ENCODE peak calls at places on chromosomes 1 and 21, in five cellular contexts. One of them, this sample, is unnamed. For H3K4me1, the result is how much of the 10 kb centered on the place peaks cover.

GRCh38 chr21:40507978-40508377 is 339.0 kb downstream of the DSCAM start:
- DNase-seq in lower lobe of right lung: no peak
- DNase-seq in left ventricle myocardium inferior: no peak
- DNase-seq in HCT116: no peak
- DNase-seq in GM23248: no peak
- DNase-seq in this sample: peak

GRCh38 chr1:156102634-156103511 is 11.6 kb upstream of the LMNA start:
- DNase-seq in lower lobe of right lung: no peak
- DNase-seq in left ventricle myocardium inferior: no peak
- DNase-seq in HCT116: no peak
- DNase-seq in GM23248: peak
- DNase-seq in this sample: peak

GRCh38 chr1:171788696-171789095 is 7.2 kb downstream of the METTL13 start:
- DNase-seq in lower lobe of right lung: no peak
- DNase-seq in left ventricle myocardium inferior: no peak
- DNase-seq in HCT116: no peak
- DNase-seq in GM23248: peak
- DNase-seq in this sample: peak

GRCh38 chr1:85344256-85344694 is 67.8 kb upstream of the BCL10 start:
- DNase-seq in lower lobe of right lung: peak
- DNase-seq in left ventricle myocardium inferior: no peak
- DNase-seq in HCT116: no peak
- DNase-seq in GM23248: peak
- DNase-seq in this sample: peak

GRCh38 chr1:203462878-203463277 is 12.7 kb upstream of the PRELP start:
- DNase-seq in lower lobe of right lung: peak
- DNase-seq in left ventricle myocardium inferior: no peak
- DNase-seq in HCT116: no peak
- DNase-seq in GM23248: peak
- DNase-seq in this sample: peak

GRCh38 chr1:248886237-248886895 is 19.7 kb upstream of the PGBD2 start:
- DNase-seq in lower lobe of right lung: no peak
- DNase-seq in left ventricle myocardium inferior: no peak
- DNase-seq in HCT116: no peak
- DNase-seq in GM23248: peak
- DNase-seq in this sample: no peak

GRCh38 chr1:2342384-2343022 is 48.9 kb downstream of the MORN1 start:
- DNase-seq in lower lobe of right lung: peak
- DNase-seq in left ventricle myocardium inferior: no peak
- DNase-seq in HCT116: no peak
- DNase-seq in GM23248: no peak
- DNase-seq in this sample: no peak

GRCh38 chr1:205056188-205056611 is 13.2 kb downstream of the CNTN2 start:
- DNase-seq in lower lobe of right lung: no peak
- DNase-seq in left ventricle myocardium inferior: no peak
- DNase-seq in HCT116: no peak
- DNase-seq in GM23248: no peak
- DNase-seq in this sample: no peak

GRCh38 chr21:41767606-41768370 is 936 bp upstream of the RIPK4 start:
- DNase-seq in lower lobe of right lung: no peak
- DNase-seq in left ventricle myocardium inferior: no peak
- DNase-seq in HCT116: no peak
- DNase-seq in GM23248: peak
- DNase-seq in this sample: peak

GRCh38 chr21:46483300-46484295 is 24.9 kb downstream of the DIP2A start:
- DNase-seq in lower lobe of right lung: no peak
- DNase-seq in left ventricle myocardium inferior: peak
- DNase-seq in HCT116: no peak
- DNase-seq in GM23248: peak
- DNase-seq in this sample: no peak

GRCh38 chr21:21463456-21463855 is 465.2 kb downstream of the NCAM2 start:
- DNase-seq in lower lobe of right lung: no peak
- DNase-seq in left ventricle myocardium inferior: no peak
- DNase-seq in HCT116: no peak
- DNase-seq in GM23248: no peak
- DNase-seq in this sample: peak

GRCh38 chr1:64471218-64471719 is 1.3 kb downstream of the CACHD1 start:
- DNase-seq in lower lobe of right lung: peak
- DNase-seq in left ventricle myocardium inferior: peak
- DNase-seq in HCT116: no peak
- DNase-seq in GM23248: peak
- DNase-seq in this sample: peak

GRCh38 chr1:87333692-87334347 is 5.1 kb downstream of the LMO4 start:
- DNase-seq in lower lobe of right lung: no peak
- DNase-seq in left ventricle myocardium inferior: no peak
- DNase-seq in HCT116: no peak
- DNase-seq in GM23248: peak
- DNase-seq in this sample: no peak

GRCh38 chr1:4021153-4021894 is 121.3 kb upstream of the C1orf174 start:
- DNase-seq in lower lobe of right lung: no peak
- DNase-seq in left ventricle myocardium inferior: no peak
- DNase-seq in HCT116: no peak
- DNase-seq in GM23248: no peak
- DNase-seq in this sample: no peak

GRCh38 chr1:184967045-184967444 is 7.3 kb downstream of the NIBAN1 start:
- DNase-seq in lower lobe of right lung: no peak
- DNase-seq in left ventricle myocardium inferior: no peak
- DNase-seq in HCT116: no peak
- DNase-seq in GM23248: no peak
- DNase-seq in this sample: no peak

GRCh38 chr1:75074719-75075395 is 59.3 kb upstream of the LHX8 start:
- DNase-seq in lower lobe of right lung: no peak
- DNase-seq in left ventricle myocardium inferior: no peak
- DNase-seq in HCT116: no peak
- DNase-seq in GM23248: no peak
- DNase-seq in this sample: no peak

GRCh38 chr1:36088577-36089392 is at the start of gene ADPRS:
- DNase-seq in lower lobe of right lung: peak
- DNase-seq in left ventricle myocardium inferior: peak
- DNase-seq in HCT116: peak
- DNase-seq in GM23248: peak
- DNase-seq in this sample: peak

GRCh38 chr1:27885114-27885528 is 12.8 kb downstream of the THEMIS2 start:
- DNase-seq in lower lobe of right lung: no peak
- DNase-seq in left ventricle myocardium inferior: peak
- DNase-seq in HCT116: no peak
- DNase-seq in GM23248: no peak
- DNase-seq in this sample: no peak

DNA sequence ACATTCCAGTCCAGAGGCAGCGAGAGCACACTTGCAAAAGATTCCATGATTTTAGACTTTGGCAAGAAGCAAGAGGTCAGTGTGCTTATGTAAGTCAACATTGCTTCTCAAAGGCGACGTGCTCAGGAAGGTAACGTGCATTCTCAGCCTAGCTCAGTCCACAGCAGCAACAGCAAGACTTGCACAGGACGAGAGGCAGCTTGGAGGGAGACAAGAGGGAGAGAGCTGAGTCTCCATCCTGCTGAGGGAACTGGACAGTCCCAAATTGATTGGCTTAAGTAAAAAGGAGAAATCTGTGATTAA is 56.5 kb downstream of the PTP4A2 start:
- DNase-seq in lower lobe of right lung: no peak
- DNase-seq in left ventricle myocardium inferior: no peak
- DNase-seq in HCT116: no peak
- DNase-seq in GM23248: no peak
- DNase-seq in this sample: peak
- H3K4me1 ChIP-seq in lower lobe of right lung: under half
- H3K4me1 ChIP-seq in left ventricle myocardium inferior: under half
- H3K4me1 ChIP-seq in HCT116: under half
- H3K4me1 ChIP-seq in GM23248: under half
- H3K4me1 ChIP-seq in this sample: under half

GRCh38 chr1:56566994-56567393 is 12.4 kb downstream of the PLPP3 start:
- DNase-seq in lower lobe of right lung: no peak
- DNase-seq in left ventricle myocardium inferior: no peak
- DNase-seq in HCT116: no peak
- DNase-seq in GM23248: no peak
- DNase-seq in this sample: no peak
- H3K4me1 ChIP-seq in lower lobe of right lung: half or more
- H3K4me1 ChIP-seq in left ventricle myocardium inferior: half or more
- H3K4me1 ChIP-seq in HCT116: under half
- H3K4me1 ChIP-seq in GM23248: under half
- H3K4me1 ChIP-seq in this sample: half or more

GRCh38 chr1:31020007-31020790 is 45.3 kb downstream of the PUM1 start:
- DNase-seq in lower lobe of right lung: no peak
- DNase-seq in left ventricle myocardium inferior: no peak
- DNase-seq in HCT116: no peak
- DNase-seq in GM23248: no peak
- DNase-seq in this sample: no peak
- H3K4me1 ChIP-seq in lower lobe of right lung: half or more
- H3K4me1 ChIP-seq in left ventricle myocardium inferior: half or more
- H3K4me1 ChIP-seq in HCT116: under half
- H3K4me1 ChIP-seq in GM23248: under half
- H3K4me1 ChIP-seq in this sample: under half

GRCh38 chr1:96364576-96364975 is 357.0 kb upstream of the PTBP2 start:
- DNase-seq in lower lobe of right lung: no peak
- DNase-seq in left ventricle myocardium inferior: no peak
- DNase-seq in HCT116: no peak
- DNase-seq in GM23248: peak
- DNase-seq in this sample: peak

GRCh38 chr1:96361251-96361856 is 360.2 kb upstream of the PTBP2 start:
- DNase-seq in lower lobe of right lung: no peak
- DNase-seq in left ventricle myocardium inferior: no peak
- DNase-seq in HCT116: no peak
- DNase-seq in GM23248: no peak
- DNase-seq in this sample: no peak

GRCh38 chr1:96360036-96360795 is 361.4 kb upstream of the PTBP2 start:
- DNase-seq in lower lobe of right lung: no peak
- DNase-seq in left ventricle myocardium inferior: no peak
- DNase-seq in HCT116: no peak
- DNase-seq in GM23248: peak
- DNase-seq in this sample: peak

GRCh38 chr1:96362623-96363022 is 359.0 kb upstream of the PTBP2 start:
- DNase-seq in lower lobe of right lung: no peak
- DNase-seq in left ventricle myocardium inferior: no peak
- DNase-seq in HCT116: peak
- DNase-seq in GM23248: peak
- DNase-seq in this sample: peak

GRCh38 chr1:96361961-96362360 is 359.6 kb upstream of the PTBP2 start:
- DNase-seq in lower lobe of right lung: no peak
- DNase-seq in left ventricle myocardium inferior: no peak
- DNase-seq in HCT116: no peak
- DNase-seq in GM23248: no peak
- DNase-seq in this sample: peak
- H3K4me1 ChIP-seq in lower lobe of right lung: under half
- H3K4me1 ChIP-seq in left ventricle myocardium inferior: under half
- H3K4me1 ChIP-seq in HCT116: under half
- H3K4me1 ChIP-seq in GM23248: half or more
- H3K4me1 ChIP-seq in this sample: half or more

GRCh38 chr1:223724376-223724775 is 12.0 kb downstream of the CAPN2 start:
- DNase-seq in lower lobe of right lung: no peak
- DNase-seq in left ventricle myocardium inferior: no peak
- DNase-seq in HCT116: no peak
- DNase-seq in GM23248: no peak
- DNase-seq in this sample: no peak

GRCh38 chr1:223726380-223727001 is 14.2 kb downstream of the CAPN2 start:
- DNase-seq in lower lobe of right lung: peak
- DNase-seq in left ventricle myocardium inferior: peak
- DNase-seq in HCT116: peak
- DNase-seq in GM23248: peak
- DNase-seq in this sample: peak

GRCh38 chr1:223727541-223727940 is 15.2 kb downstream of the CAPN2 start:
- DNase-seq in lower lobe of right lung: no peak
- DNase-seq in left ventricle myocardium inferior: no peak
- DNase-seq in HCT116: no peak
- DNase-seq in GM23248: no peak
- DNase-seq in this sample: peak

GRCh38 chr1:223723351-223723904 is 11.1 kb downstream of the CAPN2 start:
- DNase-seq in lower lobe of right lung: no peak
- DNase-seq in left ventricle myocardium inferior: no peak
- DNase-seq in HCT116: no peak
- DNase-seq in GM23248: no peak
- DNase-seq in this sample: no peak

GRCh38 chr1:223725578-223725977 is 13.2 kb downstream of the CAPN2 start:
- DNase-seq in lower lobe of right lung: no peak
- DNase-seq in left ventricle myocardium inferior: no peak
- DNase-seq in HCT116: no peak
- DNase-seq in GM23248: no peak
- DNase-seq in this sample: no peak
- H3K4me1 ChIP-seq in lower lobe of right lung: half or more
- H3K4me1 ChIP-seq in left ventricle myocardium inferior: half or more
- H3K4me1 ChIP-seq in HCT116: half or more
- H3K4me1 ChIP-seq in GM23248: under half
- H3K4me1 ChIP-seq in this sample: half or more

DNA sequence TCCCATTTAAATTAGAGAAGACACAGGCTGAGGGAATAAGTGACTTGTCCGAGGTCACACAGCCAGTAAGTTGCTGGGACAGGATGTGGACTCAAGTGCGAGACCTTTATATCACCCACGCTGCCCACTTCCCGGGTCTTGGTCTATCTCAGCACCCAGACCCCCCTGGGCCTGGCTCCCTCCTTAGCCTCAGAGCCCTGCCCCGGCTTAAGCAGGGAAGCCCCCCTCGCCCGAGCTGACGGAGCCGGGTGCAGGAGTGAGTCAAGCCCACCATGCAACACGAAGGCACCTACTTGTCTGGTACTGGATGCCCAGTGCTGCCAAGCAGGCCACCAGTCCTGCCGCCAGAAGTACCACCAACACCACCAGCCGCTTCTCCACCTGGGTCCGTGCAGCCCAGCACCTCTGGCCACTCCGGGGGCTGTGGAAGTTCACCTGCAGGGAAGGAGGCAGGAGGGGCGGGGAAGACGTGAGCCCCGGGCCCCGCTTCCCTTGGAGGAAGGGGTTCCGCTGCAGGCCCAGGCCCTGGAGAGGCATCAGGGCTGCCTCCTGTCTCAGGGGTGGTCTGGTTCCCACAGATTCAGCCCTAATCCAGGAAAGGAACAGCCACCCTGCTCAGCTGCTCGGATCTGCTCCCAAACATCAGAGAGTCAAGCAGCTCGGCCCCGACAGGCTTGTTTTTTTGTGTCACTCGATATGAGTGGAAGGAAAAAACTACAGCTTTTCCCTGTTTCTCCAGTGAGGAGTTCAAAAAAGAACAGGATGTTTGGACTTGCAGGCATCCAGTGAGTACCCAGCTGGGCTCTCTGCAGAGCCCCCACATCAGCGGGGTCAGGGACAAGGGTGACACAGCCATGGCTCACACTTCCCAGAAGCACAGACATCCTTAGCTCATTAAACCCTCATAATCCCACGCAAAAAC is 11.1 kb downstream of the ECE1 start:
- DNase-seq in lower lobe of right lung: no peak
- DNase-seq in left ventricle myocardium inferior: no peak
- DNase-seq in HCT116: no peak
- DNase-seq in GM23248: peak
- DNase-seq in this sample: no peak
- H3K4me1 ChIP-seq in lower lobe of right lung: half or more
- H3K4me1 ChIP-seq in left ventricle myocardium inferior: half or more
- H3K4me1 ChIP-seq in HCT116: under half
- H3K4me1 ChIP-seq in GM23248: under half
- H3K4me1 ChIP-seq in this sample: under half

This sample was measured in adipocyte.